ENCODE peak calls at places on chromosomes 2 and 18, in four cellular contexts. J, H, L and U are unnamed samples.

GRCh38 chr2:188833799-188834198 is 140.4 kb upstream of the COL3A1 start:
- DNase-seq in H (no peak), J (no peak), L (no peak), U (no peak)

GRCh38 chr2:231769170-231770136 is 11.6 kb downstream of the PDE6D start:
- DNase-seq in H (no peak), J (no peak), L (no peak), U (no peak)

GRCh38 chr2:119468154-119468955 is 36.7 kb downstream of the TMEM37 start:
- DNase-seq in H (no peak), J (no peak), L (no peak), U (no peak)

GRCh38 chr2:205361272-205361671 is 321.0 kb upstream of the NRP2 start:
- DNase-seq in L (no peak), H (no peak), J (no peak), U (no peak)

GRCh38 chr2:113872201-113872600 is 17.7 kb upstream of the ACTR3 start:
- DNase-seq in H (no peak), L (no peak), J (no peak), U (no peak)

GRCh38 chr2:99925960-99926359 is 216.4 kb downstream of the AFF3 start:
- DNase-seq in L (no peak), J (no peak), H (no peak), U (no peak)

GRCh38 chr2:152228215-152228614 is 52.7 kb upstream of the STAM2 start:
- DNase-seq in H (no peak), L (no peak), J (no peak), U (no peak)

GRCh38 chr18:23499571-23499889 is 3.8 kb upstream of the RMC1 start:
- DNase-seq in H (no peak), L (no peak), J (no peak), U (no peak)

GRCh38 chr2:95333888-95334338 is 36.8 kb downstream of the KCNIP3 start:
- DNase-seq in J (no peak), H (no peak), L (no peak), U (no peak)

GRCh38 chr2:211114826-211115450 is 558.5 kb downstream of the CPS1 start:
- DNase-seq in J (no peak), H (no peak), L (no peak), U (no peak)

GRCh38 chr2:21451418-21451817 is 327.6 kb downstream of the TDRD15 start:
- DNase-seq in H (no peak), J (no peak), L (no peak), U (no peak)

GRCh38 chr2:88521445-88522070 is 69.1 kb upstream of the FOXI3 start:
- DNase-seq in J (no peak), H (no peak), L (no peak), U (no peak)